ENCODE peak calls at places on chromosomes 6 and 20, in ten cellular contexts. One of them, this sample, is unnamed.

GRCh38 chr20:63743210-63743970 is 3.8 kb downstream of the SLC2A4RG start:
- DNase-seq in stomach: no peak
- DNase-seq in HL-60: no peak
- DNase-seq in breast epithelium: no peak
- DNase-seq in HCT116: no peak
- DNase-seq in GM23338: no peak
- DNase-seq in GM12892: no peak
- DNase-seq in Panc1: no peak
- DNase-seq in prostate gland: no peak
- DNase-seq in transverse colon: no peak
- DNase-seq in this sample: peak

GRCh38 chr6:2542101-2542857 is 208.4 kb downstream of the MYLK4 start:
- DNase-seq in stomach: no peak
- DNase-seq in HL-60: no peak
- DNase-seq in breast epithelium: no peak
- DNase-seq in HCT116: no peak
- DNase-seq in GM23338: no peak
- DNase-seq in GM12892: no peak
- DNase-seq in Panc1: no peak
- DNase-seq in prostate gland: no peak
- DNase-seq in transverse colon: no peak
- DNase-seq in this sample: no peak

GRCh38 chr6:13873288-13874190 is 51.2 kb upstream of the RNF182 start:
- DNase-seq in stomach: peak
- DNase-seq in HL-60: peak
- DNase-seq in breast epithelium: peak
- DNase-seq in HCT116: peak
- DNase-seq in GM23338: peak
- DNase-seq in GM12892: peak
- DNase-seq in Panc1: no peak
- DNase-seq in prostate gland: peak
- DNase-seq in transverse colon: peak
- DNase-seq in this sample: peak

GRCh38 chr6:128516514-128516898 is 3.9 kb downstream of the PTPRK start:
- DNase-seq in stomach: no peak
- DNase-seq in HL-60: no peak
- DNase-seq in breast epithelium: no peak
- DNase-seq in HCT116: no peak
- DNase-seq in GM23338: peak
- DNase-seq in GM12892: no peak
- DNase-seq in Panc1: no peak
- DNase-seq in prostate gland: no peak
- DNase-seq in transverse colon: no peak
- DNase-seq in this sample: no peak

GRCh38 chr6:27687154-27688013 is 214.5 kb upstream of the ZNF184 start:
- DNase-seq in stomach: peak
- DNase-seq in HL-60: peak
- DNase-seq in breast epithelium: peak
- DNase-seq in HCT116: peak
- DNase-seq in GM23338: peak
- DNase-seq in GM12892: peak
- DNase-seq in Panc1: peak
- DNase-seq in prostate gland: peak
- DNase-seq in transverse colon: peak
- DNase-seq in this sample: peak

GRCh38 chr6:108497883-108498282 is 62.8 kb upstream of the FOXO3 start:
- DNase-seq in stomach: no peak
- DNase-seq in HL-60: no peak
- DNase-seq in breast epithelium: no peak
- DNase-seq in HCT116: peak
- DNase-seq in GM23338: peak
- DNase-seq in GM12892: no peak
- DNase-seq in Panc1: peak
- DNase-seq in prostate gland: no peak
- DNase-seq in transverse colon: peak
- DNase-seq in this sample: no peak

GRCh38 chr6:150667977-150668716 is 68.5 kb downstream of the PLEKHG1 start:
- DNase-seq in stomach: peak
- DNase-seq in HL-60: no peak
- DNase-seq in breast epithelium: peak
- DNase-seq in HCT116: peak
- DNase-seq in GM23338: peak
- DNase-seq in GM12892: no peak
- DNase-seq in Panc1: no peak
- DNase-seq in prostate gland: peak
- DNase-seq in transverse colon: peak
- DNase-seq in this sample: peak

GRCh38 chr6:75219213-75219612 is 13.4 kb upstream of the COL12A1 start:
- DNase-seq in stomach: no peak
- DNase-seq in HL-60: no peak
- DNase-seq in breast epithelium: no peak
- DNase-seq in HCT116: no peak
- DNase-seq in GM23338: no peak
- DNase-seq in GM12892: no peak
- DNase-seq in Panc1: no peak
- DNase-seq in prostate gland: no peak
- DNase-seq in transverse colon: no peak
- DNase-seq in this sample: no peak

GRCh38 chr6:167210375-167211295 is 52.9 kb upstream of the GPR31 start:
- DNase-seq in stomach: no peak
- DNase-seq in HL-60: no peak
- DNase-seq in breast epithelium: no peak
- DNase-seq in HCT116: no peak
- DNase-seq in GM23338: no peak
- DNase-seq in GM12892: no peak
- DNase-seq in Panc1: no peak
- DNase-seq in prostate gland: peak
- DNase-seq in transverse colon: no peak
- DNase-seq in this sample: peak
- TF ChIP-seq POLR2AphosphoS5 in stomach: no peak
- TF ChIP-seq POLR2AphosphoS5 in HL-60: no peak
- TF ChIP-seq POLR2AphosphoS5 in breast epithelium: no peak
- TF ChIP-seq POLR2AphosphoS5 in HCT116: no peak
- TF ChIP-seq POLR2AphosphoS5 in GM23338: no peak
- TF ChIP-seq POLR2AphosphoS5 in GM12892: no peak
- TF ChIP-seq POLR2AphosphoS5 in Panc1: no peak
- TF ChIP-seq POLR2AphosphoS5 in prostate gland: peak
- TF ChIP-seq POLR2AphosphoS5 in transverse colon: no peak
- TF ChIP-seq POLR2AphosphoS5 in this sample: no peak

GRCh38 chr6:113496157-113496556 is 361.0 kb upstream of the MARCKS start:
- DNase-seq in stomach: no peak
- DNase-seq in HL-60: no peak
- DNase-seq in breast epithelium: no peak
- DNase-seq in HCT116: no peak
- DNase-seq in GM23338: no peak
- DNase-seq in GM12892: no peak
- DNase-seq in Panc1: no peak
- DNase-seq in prostate gland: no peak
- DNase-seq in transverse colon: no peak
- DNase-seq in this sample: no peak

GRCh38 chr6:113490356-113490755 is 366.8 kb upstream of the MARCKS start:
- DNase-seq in stomach: no peak
- DNase-seq in HL-60: no peak
- DNase-seq in breast epithelium: no peak
- DNase-seq in HCT116: no peak
- DNase-seq in GM23338: no peak
- DNase-seq in GM12892: no peak
- DNase-seq in Panc1: no peak
- DNase-seq in prostate gland: peak
- DNase-seq in transverse colon: no peak
- DNase-seq in this sample: no peak

GRCh38 chr6:113489946-113490345 is 367.2 kb upstream of the MARCKS start:
- DNase-seq in stomach: no peak
- DNase-seq in HL-60: no peak
- DNase-seq in breast epithelium: no peak
- DNase-seq in HCT116: no peak
- DNase-seq in GM23338: no peak
- DNase-seq in GM12892: no peak
- DNase-seq in Panc1: no peak
- DNase-seq in prostate gland: no peak
- DNase-seq in transverse colon: no peak
- DNase-seq in this sample: no peak

GRCh38 chr6:113495521-113495920 is 361.6 kb upstream of the MARCKS start:
- DNase-seq in stomach: no peak
- DNase-seq in HL-60: no peak
- DNase-seq in breast epithelium: no peak
- DNase-seq in HCT116: no peak
- DNase-seq in GM23338: no peak
- DNase-seq in GM12892: no peak
- DNase-seq in Panc1: no peak
- DNase-seq in prostate gland: no peak
- DNase-seq in transverse colon: no peak
- DNase-seq in this sample: no peak

DNA sequence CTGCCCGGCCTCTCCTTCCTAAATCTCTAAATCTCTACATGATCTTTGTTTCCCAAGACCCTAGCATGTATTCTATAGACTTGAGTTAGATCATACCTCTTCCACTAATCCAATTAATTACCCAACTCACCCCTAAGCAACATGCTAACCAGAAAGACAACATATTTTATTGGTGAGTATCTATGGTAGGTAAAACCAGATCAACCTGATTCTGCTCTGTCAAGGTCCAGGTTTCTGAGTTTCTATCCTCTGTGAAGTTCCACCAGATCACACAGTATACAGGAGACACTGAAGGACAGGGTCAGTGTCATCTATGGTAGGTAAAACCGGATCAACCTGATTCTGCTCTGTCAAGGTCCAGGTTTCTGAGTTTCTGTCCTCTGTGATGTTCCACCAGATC is 363.2 kb upstream of the MARCKS start:
- DNase-seq in stomach: no peak
- DNase-seq in HL-60: no peak
- DNase-seq in breast epithelium: no peak
- DNase-seq in HCT116: no peak
- DNase-seq in GM23338: no peak
- DNase-seq in GM12892: no peak
- DNase-seq in Panc1: no peak
- DNase-seq in prostate gland: no peak
- DNase-seq in transverse colon: no peak
- DNase-seq in this sample: no peak
- TF ChIP-seq POLR2AphosphoS5 in stomach: no peak
- TF ChIP-seq POLR2AphosphoS5 in HL-60: no peak
- TF ChIP-seq POLR2AphosphoS5 in breast epithelium: no peak
- TF ChIP-seq POLR2AphosphoS5 in HCT116: no peak
- TF ChIP-seq POLR2AphosphoS5 in GM23338: no peak
- TF ChIP-seq POLR2AphosphoS5 in GM12892: no peak
- TF ChIP-seq POLR2AphosphoS5 in Panc1: no peak
- TF ChIP-seq POLR2AphosphoS5 in prostate gland: no peak
- TF ChIP-seq POLR2AphosphoS5 in transverse colon: no peak
- TF ChIP-seq POLR2AphosphoS5 in this sample: no peak

DNA sequence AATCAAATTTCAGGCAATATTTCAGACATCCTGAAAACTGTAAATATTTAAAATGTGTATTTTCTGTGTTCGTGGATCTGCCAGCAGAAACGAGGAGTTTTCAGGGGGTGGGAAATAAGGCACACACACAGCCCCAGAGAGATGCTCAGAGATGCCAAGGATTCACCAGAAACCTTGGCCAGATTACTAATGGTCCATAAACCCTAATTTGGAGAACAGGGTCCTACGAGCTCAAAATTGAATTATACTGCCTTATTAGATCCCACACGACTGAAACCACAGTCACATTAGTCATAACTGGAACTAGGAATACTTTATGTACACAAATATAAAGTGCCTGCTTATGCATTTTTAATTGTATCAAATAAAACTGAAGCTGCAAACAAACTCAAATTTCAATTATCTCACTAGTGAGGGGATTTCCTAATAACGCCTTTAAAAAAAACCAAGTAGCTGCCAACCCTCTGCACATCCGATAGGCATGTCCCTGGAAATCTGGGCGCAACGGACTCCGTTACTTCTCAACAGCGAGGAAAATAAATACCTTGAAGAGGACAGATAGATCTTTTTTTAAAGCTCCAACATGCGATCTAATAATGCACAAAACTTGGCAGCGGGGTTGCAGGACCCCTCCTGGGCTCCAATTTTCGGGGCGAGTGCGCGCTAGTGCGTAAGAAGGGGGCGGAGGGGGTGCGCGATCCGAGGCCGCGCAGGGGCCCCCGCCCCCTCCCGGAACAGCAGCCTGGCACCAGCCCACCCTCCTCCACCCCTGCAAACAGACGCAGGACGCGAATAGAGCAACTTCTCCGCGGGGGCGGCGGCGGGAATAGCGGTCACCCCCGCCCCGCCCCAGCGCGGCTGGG is 887 bp downstream of the CHD6 start:
- DNase-seq in stomach: no peak
- DNase-seq in HL-60: no peak
- DNase-seq in breast epithelium: no peak
- DNase-seq in HCT116: no peak
- DNase-seq in GM23338: peak
- DNase-seq in GM12892: peak
- DNase-seq in Panc1: no peak
- DNase-seq in prostate gland: peak
- DNase-seq in transverse colon: peak
- DNase-seq in this sample: peak
- TF ChIP-seq POLR2AphosphoS5 in stomach: no peak
- TF ChIP-seq POLR2AphosphoS5 in HL-60: no peak
- TF ChIP-seq POLR2AphosphoS5 in breast epithelium: no peak
- TF ChIP-seq POLR2AphosphoS5 in HCT116: no peak
- TF ChIP-seq POLR2AphosphoS5 in GM23338: no peak
- TF ChIP-seq POLR2AphosphoS5 in GM12892: no peak
- TF ChIP-seq POLR2AphosphoS5 in Panc1: no peak
- TF ChIP-seq POLR2AphosphoS5 in prostate gland: no peak
- TF ChIP-seq POLR2AphosphoS5 in transverse colon: no peak
- TF ChIP-seq POLR2AphosphoS5 in this sample: peak

GRCh38 chr6:134288538-134289203 is 29.2 kb downstream of the SGK1 start:
- DNase-seq in stomach: no peak
- DNase-seq in HL-60: peak
- DNase-seq in breast epithelium: no peak
- DNase-seq in HCT116: no peak
- DNase-seq in GM23338: no peak
- DNase-seq in GM12892: no peak
- DNase-seq in Panc1: peak
- DNase-seq in prostate gland: no peak
- DNase-seq in transverse colon: no peak
- DNase-seq in this sample: no peak

GRCh38 chr6:134289204-134289575 is 28.7 kb downstream of the SGK1 start:
- DNase-seq in stomach: no peak
- DNase-seq in HL-60: no peak
- DNase-seq in breast epithelium: no peak
- DNase-seq in HCT116: no peak
- DNase-seq in GM23338: no peak
- DNase-seq in GM12892: no peak
- DNase-seq in Panc1: no peak
- DNase-seq in prostate gland: no peak
- DNase-seq in transverse colon: no peak
- DNase-seq in this sample: no peak

GRCh38 chr6:134282816-134283215 is 35.1 kb downstream of the SGK1 start:
- DNase-seq in stomach: no peak
- DNase-seq in HL-60: no peak
- DNase-seq in breast epithelium: no peak
- DNase-seq in HCT116: no peak
- DNase-seq in GM23338: no peak
- DNase-seq in GM12892: no peak
- DNase-seq in Panc1: no peak
- DNase-seq in prostate gland: no peak
- DNase-seq in transverse colon: no peak
- DNase-seq in this sample: no peak

GRCh38 chr6:134291156-134291555 is 26.8 kb downstream of the SGK1 start:
- DNase-seq in stomach: no peak
- DNase-seq in HL-60: no peak
- DNase-seq in breast epithelium: no peak
- DNase-seq in HCT116: no peak
- DNase-seq in GM23338: no peak
- DNase-seq in GM12892: no peak
- DNase-seq in Panc1: no peak
- DNase-seq in prostate gland: no peak
- DNase-seq in transverse colon: no peak
- DNase-seq in this sample: no peak

GRCh38 chr6:134287863-134288537 is 29.9 kb downstream of the SGK1 start:
- DNase-seq in stomach: no peak
- DNase-seq in HL-60: peak
- DNase-seq in breast epithelium: no peak
- DNase-seq in HCT116: no peak
- DNase-seq in GM23338: no peak
- DNase-seq in GM12892: no peak
- DNase-seq in Panc1: no peak
- DNase-seq in prostate gland: no peak
- DNase-seq in transverse colon: no peak
- DNase-seq in this sample: no peak
- TF ChIP-seq POLR2AphosphoS5 in stomach: no peak
- TF ChIP-seq POLR2AphosphoS5 in HL-60: no peak
- TF ChIP-seq POLR2AphosphoS5 in breast epithelium: no peak
- TF ChIP-seq POLR2AphosphoS5 in HCT116: no peak
- TF ChIP-seq POLR2AphosphoS5 in GM23338: no peak
- TF ChIP-seq POLR2AphosphoS5 in GM12892: no peak
- TF ChIP-seq POLR2AphosphoS5 in Panc1: no peak
- TF ChIP-seq POLR2AphosphoS5 in prostate gland: no peak
- TF ChIP-seq POLR2AphosphoS5 in transverse colon: no peak
- TF ChIP-seq POLR2AphosphoS5 in this sample: no peak

This sample was measured in sigmoid colon.